ENCODE peak calls at places on chromosomes 12 and 14, in six cellular contexts. N is IMR-90, C is H1, F is A549, R is K562, V is GM12878. X is an unnamed sample.

GRCh38 chr14:75443203-75443969 is 15.6 kb downstream of the JDP2 start:
- DNase-seq in N (no peak), C (no peak), F (no peak), R (no peak), V (no peak), X (no peak)

GRCh38 chr14:75257241-75257640 is 21.4 kb upstream of the FOS start:
- DNase-seq in N (peak), C (no peak), F (no peak), R (no peak), V (no peak), X (no peak)

GRCh38 chr12:114311966-114312365 is 94.0 kb downstream of the TBX5 start:
- DNase-seq in N (peak), C (no peak), F (no peak), R (no peak), V (no peak), X (no peak)

GRCh38 chr14:24876009-24876690 is 173.8 kb downstream of the STXBP6 start:
- DNase-seq in N (no peak), C (no peak), F (no peak), R (no peak), V (no peak), X (no peak)

GRCh38 chr14:52829527-52829926 is 38.1 kb upstream of the GNPNAT1 start:
- DNase-seq in N (no peak), C (no peak), F (no peak), R (no peak), V (no peak), X (no peak)

GRCh38 chr12:106345739-106346138 is 11.8 kb upstream of the POLR3B start:
- DNase-seq in N (peak), C (no peak), F (peak), R (peak), V (no peak), X (peak)

GRCh38 chr14:62420853-62421252 is 624.4 kb downstream of the KCNH5 start:
- DNase-seq in N (no peak), C (no peak), F (no peak), R (no peak), V (no peak), X (no peak)

GRCh38 chr12:27013606-27014084 is 539 bp downstream of the TM7SF3 start:
- DNase-seq in N (peak), C (no peak), F (peak), R (peak), V (no peak), X (no peak)

GRCh38 chr12:92717202-92717601 is 14.4 kb downstream of the PLEKHG7 start:
- DNase-seq in N (peak), C (no peak), F (no peak), R (peak), V (no peak), X (peak)

GRCh38 chr12:130178291-130178690 is 16.0 kb downstream of the FZD10 start:
- DNase-seq in N (no peak), C (no peak), F (no peak), R (no peak), V (no peak), X (no peak)

GRCh38 chr14:24145700-24146621 is at the start of gene PSME2:
- DNase-seq in N (peak), C (no peak), F (peak), R (no peak), V (no peak), X (no peak)

GRCh38 chr12:14239935-14240872 is 125.3 kb upstream of the ATF7IP start:
- DNase-seq in N (no peak), C (peak), F (no peak), R (no peak), V (peak), X (no peak)

GRCh38 chr12:101875112-101875961 is 2.0 kb upstream of the DRAM1 start:
- DNase-seq in N (peak), C (no peak), F (no peak), R (no peak), V (no peak), X (no peak)

GRCh38 chr14:73462078-73462715 is 3.9 kb upstream of the NUMB start:
- DNase-seq in N (peak), C (no peak), F (peak), R (peak), V (no peak), X (no peak)

GRCh38 chr12:41140117-41140516 is 48.0 kb upstream of the PDZRN4 start:
- DNase-seq in N (no peak), C (no peak), F (no peak), R (no peak), V (no peak), X (no peak)

GRCh38 chr12:76032043-76032981 is 736 bp upstream of the PHLDA1 start:
- DNase-seq in N (peak), C (no peak), F (peak), R (peak), V (peak), X (no peak)

GRCh38 chr12:77847060-77847541 is 16.4 kb downstream of the NAV3 start:
- DNase-seq in N (peak), C (no peak), F (no peak), R (no peak), V (peak), X (no peak)

GRCh38 chr12:62801796-62802195 is 133.2 kb downstream of the PPM1H start:
- DNase-seq in N (no peak), C (no peak), F (no peak), R (no peak), V (no peak), X (no peak)

GRCh38 chr12:132379996-132380395 is 50.6 kb upstream of the GALNT9 start:
- DNase-seq in N (no peak), C (no peak), F (peak), R (no peak), V (no peak), X (no peak)

GRCh38 chr12:80101126-80101525 is 1.8 kb downstream of the OTOGL start:
- DNase-seq in N (no peak), C (no peak), F (no peak), R (no peak), V (no peak), X (no peak)

GRCh38 chr14:90522585-90523191 is 125.9 kb downstream of the CALM1 start:
- DNase-seq in N (no peak), C (no peak), F (no peak), R (no peak), V (no peak), X (no peak)

GRCh38 chr12:92502417-92503028 is 200.3 kb upstream of the PLEKHG7 start:
- DNase-seq in N (no peak), C (no peak), F (no peak), R (no peak), V (peak), X (no peak)

GRCh38 chr12:108962256-108962655 is 58.6 kb downstream of the SVOP start:
- DNase-seq in N (no peak), C (no peak), F (no peak), R (no peak), V (no peak), X (no peak)

GRCh38 chr12:67096533-67097318 is 172.4 kb upstream of the CAND1 start:
- DNase-seq in N (no peak), C (no peak), F (no peak), R (no peak), V (no peak), X (no peak)

GRCh38 chr12:34604631-34605509 is 582.6 kb downstream of the ALG10 start:
- DNase-seq in N (no peak), C (no peak), F (no peak), R (no peak), V (no peak), X (no peak)
- TF ChIP-seq RAD21 in N (no peak), C (no peak), F (no peak), R (no peak), V (no peak), X (no peak)

GRCh38 chr14:35159742-35160409 is 37.5 kb downstream of the PRORP start:
- DNase-seq in N (peak), C (no peak), F (peak), R (peak), V (no peak), X (peak)
- TF ChIP-seq RAD21 in N (no peak), C (no peak), F (no peak), R (no peak), V (no peak), X (no peak)

GRCh38 chr12:113063396-113064350 is 7.1 kb downstream of the DTX1 start:
- DNase-seq in N (no peak), C (no peak), F (no peak), R (no peak), V (no peak), X (no peak)
- TF ChIP-seq RAD21 in N (no peak), C (no peak), F (no peak), R (no peak), V (no peak), X (no peak)

GRCh38 chr12:53502331-53502730 is 1.2 kb downstream of the TARBP2 start:
- DNase-seq in N (no peak), C (no peak), F (no peak), R (no peak), V (no peak), X (no peak)
- TF ChIP-seq RAD21 in N (no peak), C (no peak), F (no peak), R (no peak), V (no peak), X (no peak)

GRCh38 chr14:54702492-54702891 is 135.6 kb downstream of the SAMD4A start:
- DNase-seq in N (no peak), C (no peak), F (no peak), R (no peak), V (no peak), X (no peak)

GRCh38 chr14:54699087-54699530 is 132.2 kb downstream of the SAMD4A start:
- DNase-seq in N (no peak), C (no peak), F (no peak), R (no peak), V (no peak), X (no peak)

GRCh38 chr14:54699735-54700134 is 132.8 kb downstream of the SAMD4A start:
- DNase-seq in N (no peak), C (no peak), F (no peak), R (no peak), V (no peak), X (no peak)

GRCh38 chr14:54702014-54702491 is 135.1 kb downstream of the SAMD4A start:
- DNase-seq in N (no peak), C (no peak), F (no peak), R (no peak), V (no peak), X (no peak)

DNA sequence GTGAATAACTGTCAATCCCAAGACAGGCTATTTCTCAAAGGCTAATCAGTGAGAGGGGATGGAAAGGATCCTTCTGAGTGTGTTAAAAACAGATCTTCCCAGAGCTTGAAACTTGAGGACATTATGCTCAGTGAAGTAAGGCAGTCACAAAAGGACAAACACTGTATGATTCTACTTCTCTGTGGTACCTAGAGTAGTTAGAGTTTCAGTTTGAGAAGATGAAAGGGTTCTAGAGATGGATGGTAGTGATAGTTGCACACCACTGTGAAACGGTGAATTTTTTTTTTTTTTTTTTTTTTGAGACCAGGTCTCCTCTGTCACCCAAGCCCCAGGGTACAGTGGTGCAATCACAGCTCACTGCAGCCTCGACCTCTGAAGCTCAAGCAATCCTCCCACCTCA is 133.8 kb downstream of the SAMD4A start:
- DNase-seq in N (no peak), C (no peak), F (no peak), R (no peak), V (no peak), X (no peak)
- TF ChIP-seq RAD21 in N (no peak), C (no peak), F (no peak), R (no peak), V (no peak), X (no peak)

GRCh38 chr14:105206873-105207272 is 25.8 kb upstream of the NUDT14 start:
- DNase-seq in N (no peak), C (no peak), F (no peak), R (no peak), V (no peak), X (no peak)
- TF ChIP-seq RAD21 in N (no peak), C (no peak), F (no peak), R (no peak), V (no peak), X (no peak)

DNA sequence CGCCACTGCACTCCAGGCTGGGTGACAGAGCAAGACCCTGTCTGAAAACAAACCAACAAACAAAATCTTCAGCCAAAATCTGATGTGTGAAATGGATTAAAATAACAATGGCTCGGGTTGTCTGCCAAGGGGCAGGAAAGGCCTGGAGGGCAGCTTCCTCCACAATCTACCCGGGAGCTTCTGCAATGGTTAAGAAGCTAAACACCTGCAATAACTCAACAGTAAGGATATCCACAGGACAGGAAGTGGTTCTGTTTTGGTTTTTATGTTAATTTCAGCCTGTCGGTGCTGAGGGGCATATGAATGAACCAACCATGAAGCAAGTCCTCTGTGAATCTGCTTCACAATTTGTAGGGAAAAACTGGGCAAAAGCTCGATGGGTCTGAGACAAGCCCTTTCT is 34.4 kb downstream of the RAD52 start:
- DNase-seq in N (no peak), C (no peak), F (no peak), R (no peak), V (no peak), X (no peak)
- TF ChIP-seq RAD21 in N (no peak), C (no peak), F (no peak), R (no peak), V (no peak), X (no peak)

DNA sequence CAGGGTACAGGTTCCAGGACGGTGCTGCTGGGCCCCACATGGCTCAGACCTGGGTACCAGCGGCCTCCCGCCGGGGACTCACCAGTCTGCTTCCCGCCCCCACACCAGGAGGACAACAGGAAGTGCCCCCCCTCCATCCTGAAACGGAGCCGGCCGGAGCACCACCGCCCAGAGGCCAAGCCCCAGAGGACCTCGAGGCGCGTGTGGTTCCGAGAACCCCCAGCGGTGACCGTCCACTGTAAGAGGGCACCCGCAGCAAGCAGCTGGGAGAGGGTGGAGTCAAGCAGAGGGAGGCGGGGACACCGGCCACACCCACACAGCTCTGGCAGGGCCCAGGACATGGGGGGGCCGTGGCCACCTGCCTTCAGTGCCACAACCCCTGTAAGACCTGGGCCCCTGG is 8.1 kb downstream of the C14orf180 start:
- DNase-seq in N (no peak), C (no peak), F (no peak), R (peak), V (no peak), X (no peak)
- TF ChIP-seq RAD21 in N (no peak), C (no peak), F (no peak), R (no peak), V (no peak), X (no peak)

GRCh38 chr14:38867561-38868150 is 235.4 kb downstream of the SEC23A start:
- DNase-seq in N (peak), C (peak), F (peak), R (peak), V (no peak), X (peak)

GRCh38 chr14:38870437-38870836 is 232.6 kb downstream of the SEC23A start:
- DNase-seq in N (no peak), C (no peak), F (no peak), R (no peak), V (no peak), X (no peak)

GRCh38 chr14:38868415-38869290 is 234.4 kb downstream of the SEC23A start:
- DNase-seq in N (no peak), C (no peak), F (no peak), R (no peak), V (no peak), X (no peak)

GRCh38 chr14:38862381-38862780 is 240.7 kb downstream of the SEC23A start:
- DNase-seq in N (no peak), C (no peak), F (no peak), R (no peak), V (no peak), X (no peak)

GRCh38 chr14:38866461-38866860 is 236.6 kb downstream of the SEC23A start:
- DNase-seq in N (no peak), C (no peak), F (no peak), R (no peak), V (no peak), X (no peak)
- TF ChIP-seq RAD21 in N (no peak), C (no peak), F (no peak), R (no peak), V (no peak), X (no peak)